ENCODE peak calls at places on chromosome 13, in eight cellular contexts. M is A172; P is iPS DF 6.9; V is AG08395; R is nucleus accumbens; L is GM04503; I is substantia nigra; J is stimulated activated naive CD8-positive, alpha-beta T cell treated with anti-CD3 and anti-CD28 coated beads, Interleukin-15, Interleukin-2, amounts not matched to agents 100 U/mL and 50 U/mL, for 24 hours. A is an unnamed sample.

GRCh38 chr13:101398191-101398590 is 18.1 kb downstream of the NALCN start:
- DNase-seq in J (no peak), L (no peak), R (no peak), M (peak), V (peak), P (no peak), I (no peak), A (no peak)

GRCh38 chr13:97274782-97275252 is 52.7 kb downstream of the MBNL2 start:
- DNase-seq in J (no peak), L (peak), V (peak), I (no peak), M (peak), P (no peak), R (no peak), A (no peak)

GRCh38 chr13:114124921-114125320 is 7.5 kb downstream of the RASA3 start:
- DNase-seq in R (no peak), I (no peak), J (peak), V (peak), L (no peak), P (no peak), M (peak), A (no peak)

GRCh38 chr13:91017031-91017668 is 330.3 kb upstream of the MIR17HG start:
- DNase-seq in J (peak), M (peak), V (peak), I (peak), P (peak), L (no peak), R (no peak), A (peak)

GRCh38 chr13:111093634-111094033 is 21.5 kb upstream of the ARHGEF7 start:
- DNase-seq in M (no peak), V (no peak), I (no peak), R (no peak), L (no peak), P (no peak), J (no peak), A (no peak)

GRCh38 chr13:34020388-34020787 is 202.4 kb downstream of the RFC3 start:
- DNase-seq in L (no peak), P (no peak), M (no peak), J (no peak), V (no peak), R (no peak), I (no peak), A (no peak)

GRCh38 chr13:39144941-39145533 is 106.8 kb downstream of the NHLRC3 start:
- DNase-seq in M (peak), L (peak), V (peak), J (peak), R (peak), I (peak), P (peak), A (peak)

GRCh38 chr13:48730971-48731658 is 77.4 kb downstream of the CYSLTR2 start:
- DNase-seq in M (peak), I (no peak), L (no peak), R (no peak), P (no peak), V (no peak), J (no peak), A (no peak)

GRCh38 chr13:27660511-27660910 is 38.8 kb downstream of the POLR1D start:
- DNase-seq in I (no peak), M (no peak), J (no peak), P (no peak), R (no peak), V (no peak), L (no peak), A (no peak)

GRCh38 chr13:30802953-30803478 is 67.7 kb downstream of the ALOX5AP start:
- DNase-seq in I (peak), L (peak), R (peak), J (peak), P (peak), M (peak), V (peak), A (peak)

GRCh38 chr13:100497394-100497793 is 91.2 kb downstream of the GGACT start:
- DNase-seq in P (no peak), R (no peak), V (peak), J (no peak), M (peak), I (no peak), L (no peak), A (no peak)

GRCh38 chr13:96958286-96958891 is 35.9 kb downstream of the OXGR1 start:
- DNase-seq in I (no peak), M (peak), V (peak), R (no peak), P (no peak), L (no peak), J (no peak), A (no peak)

GRCh38 chr13:24868874-24869273 is 104.9 kb downstream of the RNF17 start:
- DNase-seq in I (no peak), V (no peak), M (no peak), L (no peak), J (no peak), R (no peak), P (no peak), A (no peak)

GRCh38 chr13:26718146-26718545 is 42.4 kb downstream of the GPR12 start:
- DNase-seq in P (no peak), M (no peak), V (no peak), I (no peak), L (no peak), R (no peak), J (no peak), A (no peak)

GRCh38 chr13:94239135-94239534 is 240.3 kb downstream of the DCT start:
- DNase-seq in P (no peak), R (no peak), J (no peak), M (peak), V (peak), I (no peak), L (peak), A (no peak)

GRCh38 chr13:113882266-113882627 is 18.4 kb upstream of the GAS6 start:
- DNase-seq in I (no peak), V (no peak), J (no peak), R (no peak), M (no peak), P (no peak), L (no peak), A (no peak)

GRCh38 chr13:98155475-98156111 is 12.7 kb downstream of the FARP1 start:
- DNase-seq in P (no peak), R (no peak), L (no peak), J (no peak), V (peak), M (peak), I (no peak), A (no peak)

GRCh38 chr13:98226520-98226919 is 49.5 kb upstream of the RNF113B start:
- DNase-seq in P (no peak), J (no peak), V (no peak), M (no peak), L (no peak), I (no peak), R (no peak), A (no peak)

GRCh38 chr13:73158851-73159250 is 100.0 kb downstream of the KLF5 start:
- DNase-seq in M (peak), I (no peak), V (no peak), P (no peak), J (no peak), L (peak), R (no peak), A (no peak)

GRCh38 chr13:112842343-112842856 is 126.6 kb upstream of the MCF2L start:
- DNase-seq in M (peak), J (no peak), R (no peak), P (no peak), L (no peak), V (no peak), I (no peak), A (no peak)

GRCh38 chr13:41707192-41707858 is 250.0 kb downstream of the RGCC start:
- DNase-seq in I (no peak), P (no peak), R (no peak), J (no peak), V (peak), L (no peak), M (no peak), A (no peak)

GRCh38 chr13:62483774-62484173 is 1068.1 kb upstream of the PCDH20 start:
- DNase-seq in P (no peak), J (no peak), M (peak), L (no peak), I (no peak), V (no peak), R (no peak), A (no peak)

GRCh38 chr13:42173789-42174343 is 98.1 kb upstream of the AKAP11 start:
- DNase-seq in R (no peak), J (no peak), M (no peak), V (no peak), I (no peak), P (no peak), L (no peak), A (no peak)

GRCh38 chr13:20274466-20274865 is 42.3 kb upstream of the GJB6 start:
- DNase-seq in V (no peak), L (no peak), P (no peak), M (no peak), R (no peak), J (no peak), I (no peak), A (no peak)

GRCh38 chr13:112248406-112248760 is 127.8 kb upstream of the SPACA7 start:
- DNase-seq in I (no peak), V (no peak), P (no peak), M (no peak), L (no peak), R (no peak), J (no peak), A (no peak)

GRCh38 chr13:101614491-101614890 is 162.0 kb downstream of the ITGBL1 start:
- DNase-seq in P (no peak), V (no peak), M (no peak), J (no peak), I (no peak), L (no peak), R (no peak), A (no peak)

GRCh38 chr13:97395437-97396136 is 38.4 kb upstream of the RAP2A start:
- DNase-seq in V (peak), I (no peak), P (no peak), M (peak), J (no peak), R (no peak), L (no peak), A (no peak)

GRCh38 chr13:76473552-76474134 is 412.6 kb downstream of the KCTD12 start:
- DNase-seq in V (peak), I (peak), M (peak), P (peak), R (peak), J (peak), L (peak), A (no peak)